ENCODE peak calls at places on chromosomes 1 and 21, in five cellular contexts. W is upper lobe of right lung, B is Karpas-422, I is transverse colon, O is adrenal gland. K is an unnamed sample. For H3K27me3, the result is how much of the 10 kb centered on the place peaks cover.

GRCh38 chr1:184632415-184633175 is 122.1 kb downstream of the EDEM3 start:
- DNase-seq in W (peak), B (no peak), I (no peak), O (no peak), K (no peak)

GRCh38 chr1:191888996-191889622 is 269.2 kb upstream of the RGS18 start:
- DNase-seq in W (no peak), B (no peak), I (no peak), O (no peak), K (no peak)

GRCh38 chr1:213123532-213123931 is 72.5 kb downstream of the RPS6KC1 start:
- DNase-seq in W (no peak), B (no peak), I (no peak), O (no peak), K (peak)

GRCh38 chr1:153538315-153538821 is 2.4 kb downstream of the S100A5 start:
- DNase-seq in W (peak), B (peak), I (peak), O (no peak), K (no peak)

GRCh38 chr21:36246080-36246631 is 73.8 kb upstream of the MORC3 start:
- DNase-seq in W (peak), B (no peak), I (peak), O (no peak), K (no peak)

GRCh38 chr1:98322966-98323365 is 338.6 kb upstream of the SNX7 start:
- DNase-seq in W (no peak), B (no peak), I (no peak), O (no peak), K (no peak)

GRCh38 chr1:95506736-95507404 is 272.9 kb downstream of the RWDD3 start:
- DNase-seq in W (no peak), B (no peak), I (no peak), O (no peak), K (no peak)

GRCh38 chr1:212503714-212504113 is 71.0 kb downstream of the NENF start:
- DNase-seq in W (no peak), B (no peak), I (no peak), O (no peak), K (no peak)

GRCh38 chr1:7278045-7278444 is 492.8 kb downstream of the CAMTA1 start:
- DNase-seq in W (no peak), B (no peak), I (peak), O (no peak), K (no peak)

GRCh38 chr1:65717815-65718454 is 74.8 kb upstream of the PDE4B start:
- DNase-seq in W (no peak), B (no peak), I (no peak), O (no peak), K (no peak)

GRCh38 chr1:242081446-242081845 is 82.5 kb upstream of the MAP1LC3C start:
- DNase-seq in W (no peak), B (no peak), I (no peak), O (no peak), K (peak)

GRCh38 chr1:78377356-78377928 is 113.3 kb upstream of the PTGFR start:
- DNase-seq in W (no peak), B (no peak), I (no peak), O (no peak), K (no peak)

GRCh38 chr21:34524671-34525601 is 12.9 kb upstream of the KCNE1 start:
- DNase-seq in W (no peak), B (no peak), I (no peak), O (no peak), K (no peak)

GRCh38 chr1:233097546-233098254 is 147.3 kb downstream of the NTPCR start:
- DNase-seq in W (no peak), B (no peak), I (no peak), O (no peak), K (no peak)

GRCh38 chr21:32190491-32191144 is 88.2 kb downstream of the MIS18A start:
- DNase-seq in W (no peak), B (peak), I (no peak), O (no peak), K (no peak)

GRCh38 chr21:32770514-32771133 is 931 bp downstream of the PAXBP1 start:
- DNase-seq in W (no peak), B (peak), I (no peak), O (no peak), K (peak)

GRCh38 chr1:30589083-30589482 is 134.3 kb downstream of the MATN1 start:
- DNase-seq in W (no peak), B (peak), I (no peak), O (no peak), K (no peak)

GRCh38 chr1:45864124-45864721 is 60.8 kb downstream of the MAST2 start:
- DNase-seq in W (no peak), B (no peak), I (no peak), O (no peak), K (no peak)

GRCh38 chr1:164602480-164603093 is 43.6 kb downstream of the PBX1 start:
- DNase-seq in W (peak), B (no peak), I (peak), O (peak), K (peak)

GRCh38 chr1:159933347-159933746 is 8.0 kb upstream of the TAGLN2 start:
- DNase-seq in W (no peak), B (no peak), I (no peak), O (no peak), K (no peak)

GRCh38 chr1:8985915-8986813 is 40.1 kb downstream of the SLC2A7 start:
- DNase-seq in W (peak), B (no peak), I (peak), O (peak), K (peak)

GRCh38 chr1:204507317-204508105 is 8.7 kb upstream of the MDM4 start:
- DNase-seq in W (no peak), B (peak), I (no peak), O (no peak), K (peak)

GRCh38 chr1:175072131-175072941 is 4.7 kb downstream of the TNN start:
- DNase-seq in W (no peak), B (no peak), I (peak), O (no peak), K (peak)

GRCh38 chr21:44366586-44367211 is 13.3 kb downstream of the TRPM2 start:
- DNase-seq in W (peak), B (no peak), I (no peak), O (no peak), K (no peak)

GRCh38 chr1:227318003-227318851 is at the start of gene CDC42BPA:
- DNase-seq in W (peak), B (no peak), I (peak), O (peak), K (peak)

GRCh38 chr1:177873238-177873637 is 96.6 kb downstream of the SEC16B start:
- DNase-seq in W (no peak), B (no peak), I (no peak), O (no peak), K (peak)

GRCh38 chr1:177877086-177877485 is 92.8 kb downstream of the SEC16B start:
- DNase-seq in W (no peak), B (no peak), I (no peak), O (no peak), K (no peak)

GRCh38 chr1:177871633-177872562 is 98.0 kb downstream of the SEC16B start:
- DNase-seq in W (no peak), B (no peak), I (no peak), O (no peak), K (no peak)

GRCh38 chr1:177869586-177869985 is 100.3 kb downstream of the SEC16B start:
- DNase-seq in W (no peak), B (no peak), I (no peak), O (no peak), K (no peak)

DNA sequence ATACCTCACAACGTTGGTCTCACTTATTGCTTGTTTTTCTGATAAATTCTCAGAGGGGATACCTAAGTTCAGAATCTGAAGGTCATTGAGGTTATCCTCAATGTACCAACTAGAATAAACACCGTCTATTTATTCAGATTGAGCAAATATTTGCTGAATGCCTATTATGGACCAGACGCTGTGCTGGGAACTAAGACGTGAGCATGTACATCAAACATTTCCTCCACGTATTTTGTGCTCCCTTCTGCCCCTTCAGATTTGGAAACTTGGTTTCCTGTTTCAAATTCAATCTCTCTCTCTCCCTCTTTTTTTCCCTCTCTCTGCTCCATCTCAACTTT is 97.3 kb downstream of the SEC16B start:
- DNase-seq in W (no peak), B (no peak), I (no peak), O (no peak), K (no peak)
- H3K27me3 ChIP-seq in W (under half), B (under half), I (under half), O (under half), K (under half)

GRCh38 chr1:983736-984475 is 2.0 kb upstream of the PERM1 start:
- DNase-seq in W (no peak), B (peak), I (peak), O (peak), K (peak)

GRCh38 chr1:981955-982558 is at the start of gene PERM1:
- DNase-seq in W (no peak), B (no peak), I (no peak), O (no peak), K (no peak)

GRCh38 chr1:985126-985525 is 3.2 kb upstream of the PERM1 start:
- DNase-seq in W (no peak), B (no peak), I (no peak), O (no peak), K (no peak)

GRCh38 chr1:982765-983436 is 1.0 kb upstream of the PERM1 start:
- DNase-seq in W (no peak), B (no peak), I (no peak), O (no peak), K (no peak)

GRCh38 chr1:984476-984814 is 2.6 kb upstream of the PERM1 start:
- DNase-seq in W (no peak), B (no peak), I (no peak), O (no peak), K (no peak)
- H3K27me3 ChIP-seq in W (under half), B (under half), I (half or more), O (under half), K (under half)

GRCh38 chr1:158259117-158259516 is 4.9 kb downstream of the CD1A start:
- DNase-seq in W (no peak), B (no peak), I (no peak), O (no peak), K (no peak)
- H3K27me3 ChIP-seq in W (under half), B (under half), I (under half), O (under half), K (under half)

DNA sequence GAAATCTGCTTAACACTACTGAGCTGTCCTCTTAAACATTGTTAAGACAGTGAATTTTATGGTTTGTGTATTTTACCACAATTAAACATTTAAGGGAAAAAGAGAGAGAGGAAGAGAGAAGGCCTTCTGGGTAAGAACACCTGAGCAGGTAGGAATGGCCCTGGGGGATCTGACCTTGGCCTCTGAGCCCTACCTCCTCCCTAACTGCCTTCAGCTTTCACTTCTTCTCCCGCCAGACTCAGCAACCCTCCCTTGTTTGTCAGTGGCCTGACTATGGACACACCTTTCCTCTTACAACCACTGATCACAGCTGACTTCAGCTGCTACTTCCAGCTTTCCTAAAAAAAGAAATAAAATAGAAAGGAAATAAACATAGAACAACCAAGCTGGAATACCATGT is 13.5 kb upstream of the IGSF21 start:
- DNase-seq in W (no peak), B (no peak), I (no peak), O (no peak), K (no peak)
- H3K27me3 ChIP-seq in W (under half), B (under half), I (under half), O (under half), K (under half)

GRCh38 chr1:26961826-26962225 is 1.6 kb upstream of the KDF1 start:
- DNase-seq in W (no peak), B (no peak), I (no peak), O (no peak), K (peak)
- H3K27me3 ChIP-seq in W (under half), B (under half), I (under half), O (under half), K (under half)

GRCh38 chr1:103337779-103338178 is 187.7 kb upstream of the RNPC3 start:
- DNase-seq in W (no peak), B (no peak), I (no peak), O (no peak), K (no peak)
- H3K27me3 ChIP-seq in W (under half), B (under half), I (under half), O (under half), K (under half)

GRCh38 chr1:197933647-197934046 is 16.5 kb downstream of the LHX9 start:
- DNase-seq in W (no peak), B (no peak), I (no peak), O (no peak), K (no peak)
- H3K27me3 ChIP-seq in W (half or more), B (under half), I (half or more), O (half or more), K (under half)

GRCh38 chr1:10865518-10866313 is 69.3 kb upstream of the CASZ1 start:
- DNase-seq in W (no peak), B (no peak), I (no peak), O (no peak), K (no peak)

GRCh38 chr1:10864776-10865175 is 68.3 kb upstream of the CASZ1 start:
- DNase-seq in W (no peak), B (no peak), I (no peak), O (no peak), K (no peak)

GRCh38 chr1:10867138-10867721 is 70.8 kb upstream of the CASZ1 start:
- DNase-seq in W (peak), B (peak), I (peak), O (peak), K (peak)

GRCh38 chr1:10867914-10868598 is 71.6 kb upstream of the CASZ1 start:
- DNase-seq in W (peak), B (no peak), I (no peak), O (no peak), K (no peak)

DNA sequence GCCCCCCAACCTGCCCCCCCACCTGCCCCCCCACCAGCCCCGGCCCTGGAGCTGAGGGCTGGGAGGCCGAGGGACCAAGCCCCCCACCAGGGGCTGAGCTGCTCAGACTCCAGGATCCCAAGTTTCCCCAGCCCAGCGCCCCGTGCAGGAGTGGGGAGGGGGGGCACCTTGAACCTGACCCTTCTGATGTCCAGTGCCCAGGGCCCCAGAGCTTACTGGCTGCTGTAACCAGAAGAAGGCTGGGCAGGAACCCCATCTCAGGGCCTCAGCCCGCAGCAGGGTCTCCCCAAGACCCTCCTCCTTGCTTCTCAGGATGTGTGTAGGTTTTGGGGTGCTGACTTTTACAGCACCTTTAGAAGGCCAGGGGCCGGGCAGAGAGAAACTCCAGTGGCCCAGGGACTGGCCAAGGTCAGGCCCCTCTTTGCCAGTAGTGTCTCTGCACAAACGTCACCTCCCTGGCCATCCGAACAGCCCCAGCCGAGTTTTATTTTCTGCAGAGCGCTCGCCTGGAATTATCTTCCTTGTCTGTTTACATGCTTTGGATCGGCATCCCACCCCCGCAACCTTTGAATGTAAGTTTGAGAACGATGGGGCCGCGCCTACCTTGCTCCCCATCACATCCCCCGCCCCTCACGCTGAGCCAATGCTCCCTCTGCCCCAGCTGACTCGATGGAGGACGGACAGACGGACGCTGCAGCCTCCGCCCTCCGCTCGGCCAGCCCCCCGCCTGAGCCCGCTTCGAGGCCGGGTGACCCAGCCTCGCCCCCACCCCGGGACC is 70.1 kb upstream of the CASZ1 start:
- DNase-seq in W (peak), B (no peak), I (peak), O (peak), K (peak)
- H3K27me3 ChIP-seq in W (under half), B (under half), I (under half), O (under half), K (under half)

DNA sequence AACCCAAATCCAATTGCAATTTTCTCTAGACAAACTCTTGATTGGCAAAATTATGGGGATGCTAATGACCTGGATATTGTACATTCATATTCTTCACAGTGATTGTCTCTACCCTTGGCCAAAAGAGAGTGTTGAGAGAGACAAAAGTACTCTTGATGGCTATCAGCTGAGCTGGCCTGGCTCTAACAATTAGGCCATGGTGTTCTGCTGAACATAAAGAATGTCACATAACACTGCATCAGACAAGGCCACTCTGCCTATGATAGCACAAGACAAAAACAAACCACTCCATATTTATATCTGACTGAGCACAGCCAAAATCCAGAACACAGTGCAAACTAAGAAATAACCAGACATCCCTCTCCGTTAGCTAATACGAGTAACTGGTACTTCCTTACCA is 101.7 kb downstream of the ADAMTS1 start:
- DNase-seq in W (no peak), B (no peak), I (no peak), O (no peak), K (no peak)
- H3K27me3 ChIP-seq in W (under half), B (under half), I (under half), O (under half), K (under half)

GRCh38 chr1:22266162-22266561 is 123.3 kb upstream of the WNT4 start:
- DNase-seq in W (no peak), B (no peak), I (no peak), O (no peak), K (no peak)
- H3K27me3 ChIP-seq in W (under half), B (under half), I (under half), O (under half), K (under half)

K was measured in MG63.